ENCODE peak calls at places on chromosomes 3 and 15, in eight cellular contexts. R is Right ventricle myocardium inferior; F is stomach; M is stimulated activated CD4-positive, alpha-beta T cell treated with anti-CD3 and anti-CD28 coated beads, Interleukin-1b, Interleukin-23, amount 100 ng/mL, for 24 hours; Q is effector memory CD4-positive, alpha-beta T cell; E is AG10803; V is ACHN; X is NCI-H446 treated with DMSO at 0.1 percent for 48 hours. I is an unnamed sample.

GRCh38 chr15:57527382-57528091 is 64.2 kb upstream of the MYZAP start:
- DNase-seq in R (peak; percentile 71), F (no peak), M (no peak), Q (no peak), E (peak; percentile 93), V (peak; percentile 74), X (peak; percentile 67), I (peak; percentile 91)

GRCh38 chr15:89370120-89371077 is 35.8 kb upstream of the POLG start:
- DNase-seq in R (no peak), F (no peak), M (no peak), Q (no peak), E (no peak), V (no peak), X (no peak), I (no peak)

GRCh38 chr3:138923531-138923994 is 23.4 kb downstream of the FOXL2 start:
- DNase-seq in R (peak; percentile 84), F (peak; percentile 91), M (peak; percentile 75), Q (peak; percentile 59), E (peak; percentile 80), V (peak; percentile 81), X (peak; percentile 61), I (peak; percentile 97)

GRCh38 chr3:195801251-195802183 is 10.2 kb downstream of the MUC4 start:
- DNase-seq in R (no peak), F (no peak), M (no peak), Q (no peak), E (no peak), V (no peak), X (no peak), I (no peak)

GRCh38 chr3:129305592-129306091 is 27.0 kb downstream of the HMCES start:
- DNase-seq in R (peak; percentile 89), F (peak; percentile 85), M (no peak), Q (no peak), E (peak; percentile 57), V (peak; percentile 95), X (no peak), I (peak; percentile 48)

GRCh38 chr3:188361888-188362287 is 207.9 kb downstream of the LPP start:
- DNase-seq in R (no peak), F (no peak), M (no peak), Q (no peak), E (no peak), V (no peak), X (no peak), I (no peak)

GRCh38 chr15:32723171-32723948 is 5.6 kb downstream of the GREM1 start:
- DNase-seq in R (no peak), F (no peak), M (no peak), Q (no peak), E (no peak), V (no peak), X (no peak), I (no peak)

GRCh38 chr3:45084820-45085816 is 59.0 kb downstream of the CLEC3B start:
- DNase-seq in R (no peak), F (no peak), M (no peak), Q (no peak), E (peak; percentile 93), V (peak; percentile 3), X (no peak), I (peak; percentile 52)

GRCh38 chr3:186783070-186783730 is at the start of gene EIF4A2:
- DNase-seq in R (peak; percentile 94), F (peak; percentile 92), M (peak; percentile 82), Q (peak; percentile 86), E (peak; percentile 85), V (peak; percentile 88), X (peak; percentile 79), I (peak; percentile 76)